ENCODE peak calls at places on chromosomes 4 and X, in seven cellular contexts. F is endodermal cell, D is tibial nerve, R is GM20000, Q is cardiac muscle cell, L is fibroblast of pulmonary artery, J is lower leg skin. W is an unnamed sample.

GRCh38 chr4:154822775-154823174 is 41.7 kb downstream of the RBM46 start:
- DNase-seq in Q (no peak), R (no peak), L (peak), D (no peak), F (no peak), J (no peak), W (no peak)

GRCh38 chr4:182808673-182809416 is 108.3 kb downstream of the DCTD start:
- DNase-seq in L (peak), R (peak), D (no peak), J (no peak), F (no peak), Q (no peak), W (no peak)

GRCh38 chrX:3393168-3393567 is 46.7 kb upstream of the MXRA5 start:
- DNase-seq in J (no peak), Q (no peak), D (no peak), L (no peak), F (no peak), R (no peak), W (no peak)

GRCh38 chr4:125315571-125316390 is 1.0 kb downstream of the FAT4 start:
- DNase-seq in F (peak), D (no peak), Q (peak), R (peak), L (peak), J (peak), W (peak)

GRCh38 chr4:7973545-7973981 is 33.9 kb upstream of the AFAP1 start:
- DNase-seq in Q (no peak), L (peak), R (no peak), F (no peak), J (no peak), D (no peak), W (no peak)

GRCh38 chrX:72038868-72039267 is 92.8 kb downstream of the RTL5 start:
- DNase-seq in L (no peak), R (no peak), F (no peak), Q (no peak), J (no peak), D (no peak), W (no peak)

GRCh38 chr4:108168672-108169562 is at the start of gene LEF1:
- DNase-seq in J (no peak), D (no peak), L (peak), Q (peak), F (peak), R (peak), W (peak)

GRCh38 chrX:70437921-70438665 is 6.5 kb upstream of the DLG3 start:
- DNase-seq in J (no peak), Q (no peak), D (no peak), L (peak), R (no peak), F (no peak), W (no peak)

GRCh38 chrX:133838761-133839676 is 146.4 kb downstream of the GPC3 start:
- DNase-seq in Q (peak), F (peak), D (no peak), L (peak), R (peak), J (no peak), W (peak)

GRCh38 chrX:1578511-1579173 is 12.8 kb upstream of the AKAP17A start:
- DNase-seq in R (no peak), F (no peak), L (no peak), J (no peak), D (no peak), Q (no peak), W (no peak)

GRCh38 chr4:128528793-128529553 is 241.4 kb upstream of the PGRMC2 start:
- DNase-seq in J (peak), R (no peak), L (peak), F (peak), Q (peak), D (no peak), W (no peak)

GRCh38 chrX:139203681-139204575 is 326.6 kb upstream of the F9 start:
- DNase-seq in R (peak), L (no peak), Q (peak), J (no peak), F (peak), D (no peak), W (peak)

GRCh38 chr4:119898211-119898610 is 168.4 kb downstream of the MAD2L1 start:
- DNase-seq in D (no peak), J (no peak), F (no peak), R (no peak), L (no peak), Q (no peak), W (no peak)

GRCh38 chr4:173333658-173334084 is 487 bp downstream of the HMGB2 start:
- DNase-seq in L (peak), J (peak), F (peak), R (peak), Q (peak), D (peak), W (peak)

GRCh38 chrX:12770440-12770839 is 20.8 kb upstream of the PRPS2 start:
- DNase-seq in D (no peak), L (peak), J (no peak), R (peak), Q (peak), F (no peak), W (no peak)

GRCh38 chr4:5399790-5400421 is 308.5 kb downstream of the EVC2 start:
- DNase-seq in D (no peak), Q (peak), J (no peak), R (peak), F (peak), L (peak), W (peak)

GRCh38 chrX:41722816-41723215 is 1.2 kb upstream of the GPR82 start:
- DNase-seq in L (peak), Q (no peak), R (no peak), J (no peak), D (no peak), F (no peak), W (no peak)

GRCh38 chr4:180100433-180101344 is 2142.5 kb upstream of the TENM3 start:
- DNase-seq in Q (no peak), F (no peak), L (no peak), R (no peak), J (no peak), D (no peak), W (no peak)

GRCh38 chr4:167031534-167032156 is 202.6 kb downstream of the SPOCK3 start:
- DNase-seq in J (no peak), Q (no peak), D (no peak), L (peak), R (no peak), F (no peak), W (no peak)

GRCh38 chrX:13491061-13491460 is 78.3 kb upstream of the EGFL6 start:
- DNase-seq in J (no peak), D (no peak), Q (no peak), R (no peak), F (no peak), L (no peak), W (no peak)

GRCh38 chr4:76655566-76656479 is 220.8 kb downstream of the SHROOM3 start:
- DNase-seq in J (no peak), L (no peak), F (no peak), Q (no peak), D (no peak), R (no peak), W (no peak)

GRCh38 chr4:76658231-76659102 is 223.4 kb downstream of the SHROOM3 start:
- DNase-seq in D (no peak), R (no peak), J (no peak), L (peak), F (no peak), Q (no peak), W (no peak)

GRCh38 chr4:76657443-76657842 is 222.4 kb downstream of the SHROOM3 start:
- DNase-seq in D (no peak), L (no peak), J (no peak), Q (no peak), F (no peak), R (no peak), W (no peak)

GRCh38 chr4:76654796-76655195 is 219.8 kb downstream of the SHROOM3 start:
- DNase-seq in Q (no peak), R (no peak), D (no peak), L (no peak), J (no peak), F (no peak), W (no peak)

GRCh38 chr4:76659103-76659490 is 224.1 kb downstream of the SHROOM3 start:
- DNase-seq in L (no peak), F (no peak), D (no peak), R (no peak), Q (no peak), J (no peak), W (no peak)
- TF ChIP-seq CTCF in L (no peak), F (no peak), D (no peak), R (no peak), Q (no peak), J (no peak), W (no peak)

GRCh38 chrX:154046262-154046771 is 26.6 kb upstream of the IRAK1 start:
- DNase-seq in J (no peak), Q (no peak), D (peak), L (peak), F (no peak), R (no peak), W (no peak)
- TF ChIP-seq CTCF in J (no peak), Q (peak), D (no peak), L (peak), F (no peak), R (no peak), W (no peak)

GRCh38 chrX:15849555-15849954 is 5.1 kb downstream of the AP1S2 start:
- DNase-seq in Q (peak), R (no peak), D (no peak), J (no peak), F (peak), L (peak), W (no peak)
- TF ChIP-seq CTCF in Q (peak), R (no peak), D (peak), J (no peak), F (peak), L (peak), W (no peak)

GRCh38 chrX:40471965-40472648 is 108.7 kb upstream of the ATP6AP2 start:
- DNase-seq in J (no peak), D (no peak), Q (peak), R (peak), F (peak), L (peak), W (no peak)
- TF ChIP-seq CTCF in J (no peak), D (no peak), Q (no peak), R (no peak), F (peak), L (no peak), W (no peak)

GRCh38 chr4:40976343-40976742 is 226.6 kb downstream of the NSUN7 start:
- DNase-seq in F (peak), J (no peak), R (peak), D (no peak), Q (peak), L (peak), W (peak)

GRCh38 chr4:40986375-40986774 is 228.0 kb downstream of the APBB2 start:
- DNase-seq in R (no peak), Q (no peak), J (no peak), D (no peak), F (no peak), L (no peak), W (no peak)

GRCh38 chr4:40984051-40984450 is 230.3 kb downstream of the APBB2 start:
- DNase-seq in Q (no peak), D (no peak), L (no peak), F (no peak), J (no peak), R (no peak), W (no peak)

GRCh38 chr4:40978548-40978947 is 228.8 kb downstream of the NSUN7 start:
- DNase-seq in J (no peak), F (no peak), L (no peak), Q (no peak), R (no peak), D (no peak), W (no peak)

DNA sequence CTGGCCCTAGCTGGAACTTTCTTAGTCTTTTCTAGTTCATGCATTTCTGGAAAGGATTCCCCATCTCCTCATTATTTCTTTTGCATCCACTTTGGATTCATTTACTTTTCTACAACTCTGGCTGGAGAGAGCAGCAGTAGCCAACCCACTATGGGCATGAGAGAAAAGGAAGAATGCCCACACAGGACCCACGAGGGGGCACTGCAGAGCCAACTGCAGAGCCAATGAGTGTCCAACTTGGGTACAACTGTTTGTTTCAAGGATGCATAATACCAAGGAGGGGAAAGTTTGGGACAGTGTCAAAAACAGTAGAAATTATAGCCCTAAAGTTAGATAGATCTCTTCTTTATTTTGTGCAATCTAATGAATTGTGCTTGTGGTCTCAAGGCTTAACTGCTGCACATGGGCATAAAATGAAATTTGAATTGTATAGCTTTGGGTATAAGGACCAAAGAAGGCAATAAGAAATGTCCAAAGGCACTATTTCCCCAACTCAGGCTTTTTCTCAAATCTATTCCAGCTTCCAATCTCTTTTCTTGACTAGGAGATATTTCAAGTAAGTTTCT is 230.6 kb downstream of the NSUN7 start:
- DNase-seq in F (peak), R (peak), J (no peak), D (no peak), L (peak), Q (peak), W (peak)
- TF ChIP-seq CTCF in F (peak), R (peak), J (no peak), D (no peak), L (peak), Q (peak), W (peak)

DNA sequence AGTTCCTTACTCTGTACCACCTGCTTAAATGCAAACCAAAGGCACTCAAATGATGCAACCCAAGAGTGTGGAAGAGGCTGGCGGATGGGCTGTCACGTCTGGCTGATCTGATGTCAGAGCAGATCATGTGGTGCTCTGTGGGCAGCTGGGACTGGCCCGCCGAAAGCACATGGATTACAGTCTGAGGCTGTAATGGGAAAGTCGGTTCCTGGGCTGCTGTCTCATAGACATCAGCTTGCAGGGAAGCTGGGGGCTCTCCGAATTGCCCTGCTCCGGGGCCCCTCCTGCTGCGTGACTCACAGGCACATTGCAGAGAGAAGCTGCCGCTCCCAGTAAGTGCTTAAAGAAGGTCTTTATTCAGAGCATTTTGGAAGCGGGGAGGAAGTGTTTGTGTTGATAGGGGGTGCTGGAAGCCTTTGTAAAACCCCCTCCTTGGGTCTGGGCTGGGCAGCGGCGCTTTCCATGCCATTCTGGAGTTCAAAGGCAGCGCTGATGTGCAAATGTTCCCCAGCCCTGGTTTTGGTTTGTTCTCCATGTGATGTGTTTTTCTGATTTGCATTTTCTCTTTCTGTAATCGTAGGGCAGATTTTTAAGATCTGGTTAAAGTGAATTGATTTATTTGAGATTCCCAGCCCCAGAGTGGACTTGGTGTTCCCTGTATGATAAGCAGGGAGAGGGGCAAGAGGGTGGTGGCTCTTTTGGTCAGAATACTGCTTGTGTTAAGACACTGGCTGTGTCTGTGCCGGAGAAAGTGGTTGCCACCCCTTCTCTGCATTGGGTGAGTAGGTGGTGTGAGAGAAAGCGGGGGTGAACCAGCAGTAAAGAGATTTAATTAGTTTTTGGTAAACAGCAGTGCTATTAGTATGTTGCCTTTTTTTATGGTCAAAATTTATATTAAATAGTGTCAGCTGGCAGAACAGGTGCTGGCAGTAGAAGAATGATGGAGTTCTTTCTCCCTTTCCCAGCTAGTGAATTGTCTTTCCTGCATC is 181.3 kb downstream of the LARP7 start:
- DNase-seq in D (peak), Q (peak), F (peak), R (peak), L (peak), J (peak), W (peak)
- TF ChIP-seq CTCF in D (no peak), Q (no peak), F (no peak), R (no peak), L (no peak), J (no peak), W (no peak)

GRCh38 chrX:74231625-74232024 is 72.4 kb upstream of the ZCCHC13 start:
- DNase-seq in J (no peak), R (no peak), F (no peak), L (no peak), D (no peak), Q (no peak), W (no peak)

GRCh38 chrX:74230094-74230493 is 73.9 kb upstream of the ZCCHC13 start:
- DNase-seq in Q (no peak), R (no peak), J (no peak), F (no peak), D (no peak), L (no peak), W (no peak)

GRCh38 chrX:74238771-74239170 is 65.2 kb upstream of the ZCCHC13 start:
- DNase-seq in R (no peak), F (no peak), L (no peak), J (no peak), Q (no peak), D (no peak), W (no peak)

GRCh38 chrX:74234829-74235228 is 69.2 kb upstream of the ZCCHC13 start:
- DNase-seq in R (no peak), J (no peak), F (no peak), Q (no peak), D (no peak), L (no peak), W (no peak)

GRCh38 chrX:74232859-74233258 is 71.1 kb upstream of the ZCCHC13 start:
- DNase-seq in Q (no peak), L (peak), F (no peak), R (no peak), D (no peak), J (no peak), W (no peak)
- TF ChIP-seq CTCF in Q (no peak), L (peak), F (peak), R (no peak), D (no peak), J (no peak), W (peak)

GRCh38 chrX:38170556-38170955 is 50.1 kb downstream of the SRPX start:
- DNase-seq in R (no peak), D (no peak), Q (no peak), F (no peak), J (no peak), L (no peak), W (no peak)

GRCh38 chrX:38172596-38172995 is 48.1 kb downstream of the SRPX start:
- DNase-seq in Q (no peak), J (no peak), D (no peak), R (no peak), F (no peak), L (no peak), W (no peak)

DNA sequence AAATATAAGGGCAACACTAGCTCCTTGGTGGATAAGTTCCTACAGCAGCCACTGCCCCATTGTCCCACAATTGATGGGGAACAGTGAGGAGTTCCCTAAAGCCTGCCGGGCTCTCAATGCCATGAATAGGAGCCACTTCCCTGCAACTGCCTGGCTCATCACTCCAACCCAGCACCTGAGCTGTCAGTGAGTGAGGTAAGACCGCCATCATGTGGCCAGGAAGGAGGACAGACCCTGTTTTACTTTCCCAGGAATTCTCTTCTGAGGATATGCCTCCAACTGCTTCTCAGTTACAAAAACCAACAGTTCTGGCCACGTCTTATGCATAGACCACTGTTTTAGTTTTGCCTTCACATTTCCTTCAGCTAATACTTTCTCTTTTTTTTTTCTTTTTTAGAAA is 45.5 kb downstream of the SRPX start:
- DNase-seq in L (no peak), D (no peak), Q (peak), R (peak), F (peak), J (no peak), W (peak)
- TF ChIP-seq CTCF in L (peak), D (no peak), Q (peak), R (peak), F (peak), J (no peak), W (peak)

GRCh38 chr4:141154725-141155124 is 21.5 kb upstream of the RNF150 start:
- DNase-seq in F (no peak), D (no peak), L (no peak), Q (no peak), J (no peak), R (no peak), W (no peak)
- TF ChIP-seq CTCF in F (no peak), D (no peak), L (no peak), Q (no peak), J (no peak), R (no peak), W (no peak)